ENCODE peak calls at places on chromosomes 11 and 22, in six cellular contexts. One of them, this sample, is unnamed.

GRCh38 chr22:33909075-33909458 is 11.2 kb downstream of the LARGE1 start:
- DNase-seq in naive thymus-derived CD8-positive, alpha-beta T cell: no peak
- DNase-seq in activated T-cell treated with anti-CD3 and anti-CD28 coated beads, Interleukin-2, amount 50 U/mL, for 72 hours: no peak
- DNase-seq in NCI-H2171 treated with DMSO at 0.1 percent for 48 hours: no peak
- DNase-seq in KBM-7: no peak
- DNase-seq in DMS153: no peak
- DNase-seq in this sample: no peak

GRCh38 chr11:94023856-94024255 is 2.7 kb downstream of the HEPHL1 start:
- DNase-seq in DMS153: no peak
- DNase-seq in activated T-cell treated with anti-CD3 and anti-CD28 coated beads, Interleukin-2, amount 50 U/mL, for 72 hours: no peak
- DNase-seq in KBM-7: no peak
- DNase-seq in naive thymus-derived CD8-positive, alpha-beta T cell: no peak
- DNase-seq in NCI-H2171 treated with DMSO at 0.1 percent for 48 hours: no peak
- DNase-seq in this sample: no peak

GRCh38 chr22:35952576-35952975 is 76.0 kb downstream of the RBFOX2 start:
- DNase-seq in NCI-H2171 treated with DMSO at 0.1 percent for 48 hours: peak
- DNase-seq in naive thymus-derived CD8-positive, alpha-beta T cell: no peak
- DNase-seq in activated T-cell treated with anti-CD3 and anti-CD28 coated beads, Interleukin-2, amount 50 U/mL, for 72 hours: no peak
- DNase-seq in DMS153: no peak
- DNase-seq in KBM-7: no peak
- DNase-seq in this sample: no peak

GRCh38 chr22:19576460-19577421 is 52.5 kb upstream of the CLDN5 start:
- DNase-seq in naive thymus-derived CD8-positive, alpha-beta T cell: no peak
- DNase-seq in activated T-cell treated with anti-CD3 and anti-CD28 coated beads, Interleukin-2, amount 50 U/mL, for 72 hours: peak
- DNase-seq in NCI-H2171 treated with DMSO at 0.1 percent for 48 hours: no peak
- DNase-seq in DMS153: peak
- DNase-seq in KBM-7: peak
- DNase-seq in this sample: peak

GRCh38 chr11:90629251-90629806 is 406.5 kb upstream of the CHORDC1 start:
- DNase-seq in naive thymus-derived CD8-positive, alpha-beta T cell: no peak
- DNase-seq in activated T-cell treated with anti-CD3 and anti-CD28 coated beads, Interleukin-2, amount 50 U/mL, for 72 hours: no peak
- DNase-seq in KBM-7: no peak
- DNase-seq in DMS153: no peak
- DNase-seq in NCI-H2171 treated with DMSO at 0.1 percent for 48 hours: no peak
- DNase-seq in this sample: no peak

GRCh38 chr11:2834893-2835767 is 50.4 kb downstream of the CDKN1C start:
- DNase-seq in naive thymus-derived CD8-positive, alpha-beta T cell: no peak
- DNase-seq in NCI-H2171 treated with DMSO at 0.1 percent for 48 hours: no peak
- DNase-seq in DMS153: no peak
- DNase-seq in KBM-7: no peak
- DNase-seq in activated T-cell treated with anti-CD3 and anti-CD28 coated beads, Interleukin-2, amount 50 U/mL, for 72 hours: no peak
- DNase-seq in this sample: no peak

GRCh38 chr11:47510231-47510630 is 42.7 kb downstream of the CELF1 start:
- DNase-seq in DMS153: no peak
- DNase-seq in NCI-H2171 treated with DMSO at 0.1 percent for 48 hours: no peak
- DNase-seq in naive thymus-derived CD8-positive, alpha-beta T cell: no peak
- DNase-seq in activated T-cell treated with anti-CD3 and anti-CD28 coated beads, Interleukin-2, amount 50 U/mL, for 72 hours: peak
- DNase-seq in KBM-7: no peak
- DNase-seq in this sample: peak

GRCh38 chr11:117300301-117300700 is 9.2 kb downstream of the BACE1-AS start:
- DNase-seq in NCI-H2171 treated with DMSO at 0.1 percent for 48 hours: no peak
- DNase-seq in KBM-7: no peak
- DNase-seq in DMS153: no peak
- DNase-seq in naive thymus-derived CD8-positive, alpha-beta T cell: no peak
- DNase-seq in activated T-cell treated with anti-CD3 and anti-CD28 coated beads, Interleukin-2, amount 50 U/mL, for 72 hours: no peak
- DNase-seq in this sample: no peak

GRCh38 chr22:40690370-40690769 is 11.1 kb downstream of the MCHR1 start:
- DNase-seq in NCI-H2171 treated with DMSO at 0.1 percent for 48 hours: no peak
- DNase-seq in DMS153: no peak
- DNase-seq in activated T-cell treated with anti-CD3 and anti-CD28 coated beads, Interleukin-2, amount 50 U/mL, for 72 hours: no peak
- DNase-seq in naive thymus-derived CD8-positive, alpha-beta T cell: no peak
- DNase-seq in KBM-7: no peak
- DNase-seq in this sample: no peak